ENCODE peak calls at places on chromosomes 13 and 19, in four cellular contexts. One of them, this sample, is unnamed.

GRCh38 chr13:103067751-103068563 is 1.7 kb upstream of the SLC10A2 start:
- DNase-seq in posterior cingulate gyrus: no peak
- DNase-seq in B cell: no peak
- DNase-seq in mammary epithelial cell: peak; percentile 14
- DNase-seq in this sample: no peak

GRCh38 chr19:35509018-35509652 is 4.3 kb downstream of the DMKN start:
- DNase-seq in B cell: no peak
- DNase-seq in mammary epithelial cell: peak; percentile 79
- DNase-seq in posterior cingulate gyrus: peak; percentile 23
- DNase-seq in this sample: peak; percentile 9

GRCh38 chr19:28026636-28027035 is 1186.3 kb downstream of the UQCRFS1 start:
- DNase-seq in B cell: no peak
- DNase-seq in posterior cingulate gyrus: no peak
- DNase-seq in mammary epithelial cell: no peak
- DNase-seq in this sample: no peak

GRCh38 chr13:20828540-20829364 is 55.0 kb upstream of the EEF1AKMT1 start:
- DNase-seq in posterior cingulate gyrus: no peak
- DNase-seq in B cell: peak; percentile 46
- DNase-seq in mammary epithelial cell: peak; percentile 45
- DNase-seq in this sample: no peak

GRCh38 chr13:85812282-85812681 is 13.1 kb upstream of the SLITRK6 start:
- DNase-seq in posterior cingulate gyrus: no peak
- DNase-seq in mammary epithelial cell: no peak
- DNase-seq in B cell: no peak
- DNase-seq in this sample: no peak

GRCh38 chr13:114101325-114101821 is 31.1 kb downstream of the RASA3 start:
- DNase-seq in mammary epithelial cell: no peak
- DNase-seq in B cell: no peak
- DNase-seq in posterior cingulate gyrus: peak; percentile 17
- DNase-seq in this sample: no peak

GRCh38 chr13:40315416-40316064 is 350.9 kb downstream of the FOXO1 start:
- DNase-seq in posterior cingulate gyrus: no peak
- DNase-seq in B cell: no peak
- DNase-seq in mammary epithelial cell: peak; percentile 45
- DNase-seq in this sample: peak; percentile 22

GRCh38 chr13:31328549-31329229 is 128.9 kb downstream of the B3GLCT start:
- DNase-seq in mammary epithelial cell: no peak
- DNase-seq in B cell: no peak
- DNase-seq in posterior cingulate gyrus: no peak
- DNase-seq in this sample: no peak

GRCh38 chr13:75372517-75372916 is 109.5 kb downstream of the TBC1D4 start:
- DNase-seq in B cell: peak; percentile 24
- DNase-seq in posterior cingulate gyrus: no peak
- DNase-seq in mammary epithelial cell: no peak
- DNase-seq in this sample: peak; percentile 10

GRCh38 chr13:19864018-19864338 is 529 bp upstream of the ZMYM5 start:
- DNase-seq in B cell: no peak
- DNase-seq in mammary epithelial cell: no peak
- DNase-seq in posterior cingulate gyrus: peak; percentile 46
- DNase-seq in this sample: peak; percentile 33

This sample was measured in trophoblast cell.